ENCODE peak calls at places on chromosomes 3 and 15, in seven cellular contexts. R is HuH-7.5; B is posterior vena cava; J is stomach; P is head of caudate nucleus; D is activated CD8-positive, alpha-beta T cell treated with anti-CD3 and anti-CD28 coated beads for 36 hours; L is epithelial cell of proximal tubule. C is an unnamed sample.

GRCh38 chr3:25037049-25037547 is 391.0 kb upstream of the RARB start:
- DNase-seq in R (no peak), B (no peak), J (no peak), P (no peak), D (no peak), L (no peak), C (peak; percentile 48)

GRCh38 chr3:36540898-36541518 is 160.7 kb downstream of the STAC start:
- DNase-seq in R (peak; percentile 19), B (no peak), J (no peak), P (no peak), D (no peak), L (peak; percentile 25), C (peak; percentile 38)

GRCh38 chr3:56624725-56625124 is 58.3 kb downstream of the TASOR start:
- DNase-seq in R (no peak), B (no peak), J (no peak), P (no peak), D (no peak), L (no peak), C (no peak)

GRCh38 chr3:115244350-115244749 is 97.3 kb upstream of the ZBTB20 start:
- DNase-seq in R (no peak), B (no peak), J (no peak), P (no peak), D (no peak), L (no peak), C (no peak)

GRCh38 chr15:34049096-34049495 is 10.1 kb upstream of the AVEN start:
- DNase-seq in R (no peak), B (no peak), J (no peak), P (no peak), D (no peak), L (peak; percentile 79), C (no peak)

GRCh38 chr3:43774799-43775198 is 84.1 kb downstream of the ABHD5 start:
- DNase-seq in R (no peak), B (no peak), J (no peak), P (no peak), D (no peak), L (no peak), C (no peak)

GRCh38 chr15:58260186-58260910 is 122.2 kb downstream of the AQP9 start:
- DNase-seq in R (no peak), B (no peak), J (no peak), P (no peak), D (no peak), L (no peak), C (peak; percentile 11)

GRCh38 chr3:136919799-136920580 is 37.8 kb upstream of the IL20RB start:
- DNase-seq in R (no peak), B (no peak), J (no peak), P (no peak), D (no peak), L (no peak), C (peak; percentile 92)

GRCh38 chr15:45827275-45827674 is 192.4 kb downstream of the SQOR start:
- DNase-seq in R (no peak), B (no peak), J (no peak), P (no peak), D (no peak), L (no peak), C (no peak)

GRCh38 chr3:171967932-171968678 is 71.3 kb upstream of the FNDC3B start:
- DNase-seq in R (no peak), B (no peak), J (no peak), P (no peak), D (no peak), L (no peak), C (no peak)

GRCh38 chr3:175392653-175393052 is 533.5 kb downstream of the NAALADL2 start:
- DNase-seq in R (no peak), B (no peak), J (no peak), P (no peak), D (no peak), L (no peak), C (no peak)

GRCh38 chr3:63168179-63168578 is 109.9 kb upstream of the SYNPR start:
- DNase-seq in R (no peak), B (no peak), J (no peak), P (no peak), D (no peak), L (no peak), C (no peak)

GRCh38 chr3:100709840-100710235 is 544 bp downstream of the TFG start:
- DNase-seq in R (peak; percentile 16), B (peak; percentile 86), J (no peak), P (peak; percentile 16), D (peak; percentile 68), L (no peak), C (peak; percentile 50)

GRCh38 chr3:136925425-136926190 is 32.2 kb upstream of the IL20RB start:
- DNase-seq in R (no peak), B (no peak), J (no peak), P (no peak), D (no peak), L (no peak), C (peak; percentile 55)

GRCh38 chr3:28053759-28054158 is 187.7 kb upstream of the CMC1 start:
- DNase-seq in R (no peak), B (no peak), J (no peak), P (peak; percentile 5), D (peak; percentile 64), L (no peak), C (no peak)

GRCh38 chr3:63912768-63913588 is 795 bp upstream of the SCAANT1 start:
- DNase-seq in R (peak; percentile 78), B (peak; percentile 87), J (peak; percentile 76), P (peak; percentile 15), D (peak; percentile 64), L (no peak), C (no peak)

GRCh38 chr3:127887321-127887720 is 27.7 kb upstream of the KBTBD12 start:
- DNase-seq in R (no peak), B (no peak), J (no peak), P (no peak), D (no peak), L (peak; percentile 53), C (no peak)

GRCh38 chr15:75694241-75695182 is 18.1 kb downstream of the CSPG4 start:
- DNase-seq in R (peak; percentile 79), B (peak; percentile 95), J (peak; percentile 67), P (peak; percentile 37), D (peak; percentile 49), L (peak; percentile 6), C (peak; percentile 62)

GRCh38 chr15:31303434-31304073 is 23.1 kb upstream of the KLF13 start:
- DNase-seq in R (no peak), B (peak; percentile 88), J (peak; percentile 50), P (no peak), D (peak; percentile 27), L (no peak), C (no peak)

GRCh38 chr3:184129012-184129411 is 6.1 kb upstream of the EIF2B5 start:
- DNase-seq in R (no peak), B (no peak), J (peak; percentile 35), P (no peak), D (peak; percentile 43), L (no peak), C (peak; percentile 55)

GRCh38 chr3:186200746-186201145 is 91.9 kb upstream of the ETV5 start:
- DNase-seq in R (no peak), B (no peak), J (no peak), P (peak; percentile 84), D (no peak), L (no peak), C (no peak)

GRCh38 chr15:31488437-31489204 is 162.0 kb downstream of the KLF13 start:
- DNase-seq in R (peak; percentile 81), B (peak; percentile 91), J (peak; percentile 82), P (peak; percentile 38), D (peak; percentile 57), L (peak; percentile 63), C (peak; percentile 74)

GRCh38 chr3:29346828-29347227 is 66.0 kb downstream of the RBMS3 start:
- DNase-seq in R (no peak), B (no peak), J (no peak), P (no peak), D (no peak), L (no peak), C (peak; percentile 50)

GRCh38 chr15:82538961-82539689 is 1.1 kb downstream of the RPS17 start:
- DNase-seq in R (no peak), B (no peak), J (no peak), P (no peak), D (no peak), L (no peak), C (peak; percentile 29)

GRCh38 chr15:39919740-39920509 is at the start of gene GPR176:
- DNase-seq in R (peak; percentile 38), B (peak; percentile 83), J (no peak), P (peak; percentile 45), D (peak; percentile 24), L (no peak), C (peak; percentile 70)

GRCh38 chr15:23869391-23869790 is 182.3 kb upstream of the NDN start:
- DNase-seq in R (peak; percentile 28), B (no peak), J (no peak), P (no peak), D (no peak), L (no peak), C (no peak)

GRCh38 chr15:92385096-92385495 is 8.6 kb upstream of the ST8SIA2 start:
- DNase-seq in R (no peak), B (no peak), J (no peak), P (no peak), D (no peak), L (no peak), C (no peak)

GRCh38 chr3:86175593-86175992 is 815.4 kb downstream of the VGLL3 start:
- DNase-seq in R (no peak), B (no peak), J (no peak), P (no peak), D (no peak), L (no peak), C (no peak)

GRCh38 chr15:78050851-78051250 is 26.7 kb downstream of the TBC1D2B start:
- DNase-seq in R (no peak), B (no peak), J (no peak), P (no peak), D (peak; percentile 68), L (no peak), C (no peak)

GRCh38 chr3:146020969-146021368 is 140.0 kb downstream of the PLOD2 start:
- DNase-seq in R (no peak), B (no peak), J (no peak), P (no peak), D (no peak), L (no peak), C (peak; percentile 6)

GRCh38 chr15:33107950-33108349 is 86.6 kb downstream of the FMN1 start:
- DNase-seq in R (no peak), B (no peak), J (no peak), P (no peak), D (no peak), L (no peak), C (no peak)

GRCh38 chr3:195823286-195823685 is 11.6 kb upstream of the MUC4 start:
- DNase-seq in R (no peak), B (no peak), J (peak; percentile 51), P (no peak), D (no peak), L (no peak), C (no peak)

C was measured in A673.